ENCODE peak calls at places on chromosomes 7 and 10, in seven cellular contexts. I is ovary; Q is hepatocyte; W is CD8-positive, alpha-beta memory T cell; L is naive thymus-derived CD4-positive, alpha-beta T cell; T is spleen; U is psoas muscle. G is an unnamed sample. For H3K4me1 and H3K27me3, the result is how much of the 10 kb centered on the place peaks cover.

GRCh38 chr7:126803060-126803665 is 449.6 kb downstream of the GRM8 start:
- DNase-seq in Q (peak), L (peak), W (peak), U (no peak), T (no peak), I (no peak), G (no peak)

GRCh38 chr10:102975483-102976057 is 57.5 kb downstream of the CNNM2 start:
- DNase-seq in Q (no peak), I (no peak), T (no peak), L (no peak), U (no peak), W (no peak), G (no peak)

GRCh38 chr10:45439365-45439764 is 65.3 kb downstream of the ALOX5 start:
- DNase-seq in U (no peak), L (no peak), Q (no peak), I (no peak), T (no peak), W (no peak), G (no peak)

GRCh38 chr7:144468990-144469732 is 65.7 kb upstream of the NOBOX start:
- DNase-seq in Q (peak), U (no peak), I (no peak), T (no peak), L (no peak), W (no peak), G (no peak)

GRCh38 chr10:101429423-101429822 is 75.5 kb downstream of the BTRC start:
- DNase-seq in W (no peak), I (no peak), U (no peak), L (no peak), Q (no peak), T (no peak), G (no peak)

GRCh38 chr7:133564484-133564883 is 311.6 kb downstream of the EXOC4 start:
- DNase-seq in T (no peak), W (no peak), Q (no peak), U (no peak), L (no peak), I (no peak), G (no peak)

GRCh38 chr10:1204434-1205326 is 148.5 kb downstream of the WDR37 start:
- DNase-seq in U (no peak), I (no peak), W (no peak), Q (no peak), T (no peak), L (no peak), G (no peak)

GRCh38 chr7:142383826-142384507 is 126.1 kb upstream of the PRSS58 start:
- DNase-seq in W (no peak), I (no peak), Q (no peak), U (no peak), L (peak), T (no peak), G (no peak)

GRCh38 chr7:40879941-40880558 is 745.2 kb downstream of the SUGCT start:
- DNase-seq in W (no peak), L (no peak), U (no peak), Q (no peak), T (no peak), I (no peak), G (no peak)

GRCh38 chr10:43261578-43261965 is 5.3 kb downstream of the RASGEF1A start:
- DNase-seq in I (no peak), U (no peak), Q (peak), T (peak), W (no peak), L (no peak), G (no peak)

GRCh38 chr10:132878091-132878729 is 64.2 kb downstream of the CFAP46 start:
- DNase-seq in Q (no peak), W (no peak), L (no peak), T (peak), I (peak), U (no peak), G (peak)

GRCh38 chr7:34759477-34760125 is 101.6 kb downstream of the NPSR1 start:
- DNase-seq in Q (peak), W (no peak), U (no peak), I (no peak), T (no peak), L (no peak), G (no peak)

GRCh38 chr10:18659784-18660561 is 742 bp downstream of the ARL5B start:
- DNase-seq in T (no peak), Q (peak), W (no peak), U (no peak), I (no peak), L (no peak), G (no peak)

GRCh38 chr10:104120903-104121484 is 977 bp upstream of the SFR1 start:
- DNase-seq in W (peak), I (peak), Q (peak), T (peak), L (peak), U (peak), G (peak)

GRCh38 chr10:85643839-85644525 is 722.6 kb downstream of the GRID1 start:
- DNase-seq in L (no peak), Q (peak), W (no peak), U (no peak), I (no peak), T (no peak), G (no peak)

GRCh38 chr7:134741901-134742635 is 37.4 kb upstream of the CALD1 start:
- DNase-seq in U (peak), Q (no peak), T (no peak), L (no peak), I (peak), W (no peak), G (no peak)

GRCh38 chr10:86262671-86263165 is 103.9 kb downstream of the GRID1 start:
- DNase-seq in W (no peak), I (no peak), Q (no peak), U (no peak), L (no peak), T (no peak), G (no peak)

GRCh38 chr10:133208466-133208865 is 21.6 kb upstream of the UTF1 start:
- DNase-seq in Q (no peak), W (no peak), I (no peak), T (no peak), U (no peak), L (no peak), G (no peak)

GRCh38 chr7:135169141-135169935 is 1.2 kb downstream of the CYREN start:
- DNase-seq in I (peak), U (peak), Q (peak), T (peak), L (peak), W (peak), G (peak)

GRCh38 chr10:104330168-104331117 is 7.8 kb downstream of the ITPRIP start:
- DNase-seq in U (peak), W (no peak), L (no peak), T (peak), I (peak), Q (peak), G (no peak)

GRCh38 chr7:93574646-93575554 is at the start of gene CALCR:
- DNase-seq in I (no peak), W (no peak), L (no peak), U (no peak), Q (peak), T (no peak), G (no peak)

GRCh38 chr10:91592282-91593020 is 40.4 kb downstream of the PPP1R3C start:
- DNase-seq in I (no peak), Q (no peak), T (no peak), L (no peak), W (no peak), U (no peak), G (no peak)

GRCh38 chr7:150378853-150379589 is at the start of gene ZNF775:
- DNase-seq in Q (peak), U (peak), I (peak), T (peak), L (peak), W (peak), G (peak)

GRCh38 chr7:156998988-156999610 is 11.4 kb downstream of the MNX1 start:
- DNase-seq in W (no peak), Q (no peak), I (no peak), U (no peak), T (no peak), L (no peak), G (no peak)

GRCh38 chr10:97459111-97459510 is 13.1 kb downstream of the ZDHHC16 start:
- DNase-seq in I (no peak), W (no peak), L (no peak), U (no peak), Q (no peak), T (no peak), G (no peak)

GRCh38 chr10:24974978-24975377 is 22.6 kb upstream of the PRTFDC1 start:
- DNase-seq in U (peak), T (no peak), L (no peak), W (no peak), I (peak), Q (peak), G (no peak)

GRCh38 chr7:27433581-27433980 is 191.0 kb downstream of the EVX1 start:
- DNase-seq in Q (no peak), U (no peak), L (no peak), I (no peak), W (no peak), T (no peak), G (no peak)

GRCh38 chr10:97549587-97550322 is 22.8 kb upstream of the ANKRD2 start:
- DNase-seq in L (no peak), I (peak), U (peak), T (peak), Q (peak), W (no peak), G (no peak)

GRCh38 chr10:124243702-124244121 is 150.3 kb upstream of the CHST15 start:
- DNase-seq in L (no peak), T (no peak), Q (no peak), U (no peak), I (no peak), W (no peak), G (no peak)

GRCh38 chr7:36784991-36785940 is 61.0 kb upstream of the AOAH start:
- DNase-seq in Q (no peak), L (peak), I (no peak), U (peak), W (peak), T (peak), G (no peak)

DNA sequence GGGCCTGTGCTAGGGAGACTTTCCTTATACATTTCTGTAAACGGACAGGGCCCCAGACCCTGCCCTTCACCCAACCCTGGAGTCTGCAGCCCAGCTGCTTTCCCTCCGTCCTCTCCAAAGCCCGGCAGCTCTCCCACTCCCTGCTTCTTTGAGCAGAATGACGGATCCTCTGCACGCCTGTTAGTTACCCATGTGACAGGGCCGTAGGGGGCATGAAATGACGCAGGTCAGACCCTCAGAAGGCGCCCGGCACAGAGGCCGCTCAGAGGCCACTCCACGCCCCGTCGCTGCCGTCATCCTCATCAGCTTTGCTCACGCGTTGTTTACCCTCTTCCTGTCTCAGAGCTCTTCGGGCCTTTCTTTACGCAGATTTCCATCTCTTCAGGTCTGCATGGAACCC is 60.2 kb upstream of the MKRN1 start:
- DNase-seq in U (no peak), Q (no peak), W (no peak), L (no peak), I (no peak), T (peak), G (no peak)
- H3K4me1 ChIP-seq in U (under half), Q (under half), W (under half), L (under half), I (under half), T (under half), G (under half)

DNA sequence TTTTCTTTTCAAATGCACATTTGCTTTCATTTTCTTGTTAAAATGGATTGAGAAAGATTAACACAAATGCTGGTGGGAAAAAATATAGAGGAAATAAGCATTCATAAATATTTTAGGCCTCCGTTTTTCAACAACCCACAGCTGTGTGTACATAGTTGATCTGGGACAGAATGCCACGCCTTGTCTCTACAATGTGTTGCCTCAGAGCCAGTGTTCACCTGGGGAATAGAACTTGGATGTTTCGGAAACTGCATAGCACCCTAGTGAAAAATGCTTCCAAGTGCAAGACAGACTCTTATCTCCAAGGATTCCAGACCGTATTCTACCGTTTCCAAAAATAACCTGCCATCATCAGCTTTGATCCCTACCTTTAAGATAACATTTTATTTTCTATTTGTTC is 260.9 kb downstream of the SDK1 start:
- DNase-seq in I (no peak), W (no peak), T (no peak), L (no peak), Q (peak), U (no peak), G (no peak)
- H3K27ac ChIP-seq in I (no peak), W (no peak), T (no peak), L (no peak), Q (peak), U (no peak), G (no peak)

GRCh38 chr7:1604383-1604782 is 34.6 kb upstream of the PSMG3 start:
- DNase-seq in U (no peak), I (no peak), L (no peak), T (no peak), W (no peak), Q (no peak), G (no peak)
- H3K27me3 ChIP-seq in U (under half), I (under half), L (under half), T (under half), W (under half), Q (under half), G (under half)

GRCh38 chr10:118729200-118729599 is 25.6 kb downstream of the CACUL1 start:
- DNase-seq in T (no peak), W (no peak), I (no peak), Q (no peak), U (no peak), L (no peak), G (no peak)
- H3K4me1 ChIP-seq in T (half or more), W (half or more), I (under half), Q (under half), U (half or more), L (under half), G (under half)

GRCh38 chr10:78260141-78260540 is 226.5 kb downstream of the RPS24 start:
- DNase-seq in I (no peak), T (peak), L (no peak), Q (peak), W (no peak), U (no peak), G (no peak)
- H3K27ac ChIP-seq in I (no peak), T (peak), L (no peak), Q (peak), W (no peak), U (no peak), G (no peak)

DNA sequence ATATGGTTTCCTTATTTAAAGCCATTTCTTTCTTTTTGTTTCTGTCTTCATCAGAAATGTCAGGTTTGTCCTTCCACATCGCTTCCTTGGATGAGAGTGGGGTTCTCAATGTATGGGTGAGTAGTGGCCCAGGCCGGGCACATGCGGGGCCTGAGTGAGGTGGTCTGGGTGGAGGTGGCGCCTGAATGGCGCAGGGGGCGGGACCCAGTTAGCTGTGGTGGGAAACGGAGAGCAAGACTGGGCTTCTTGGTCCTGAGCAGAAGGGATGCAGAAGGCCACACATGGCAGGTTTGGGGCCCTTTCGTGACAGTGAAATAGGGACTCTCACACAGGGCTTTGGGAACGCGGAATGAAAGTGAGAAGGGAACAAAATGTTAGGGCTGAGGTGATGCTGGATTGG is 70.0 kb downstream of the DYNC2I1 start:
- DNase-seq in L (no peak), I (no peak), Q (no peak), U (no peak), T (no peak), W (no peak), G (no peak)
- H3K27me3 ChIP-seq in L (under half), I (under half), Q (under half), U (under half), T (under half), W (under half), G (under half)

GRCh38 chr7:137962491-137962874 is 39.4 kb downstream of the CREB3L2 start:
- DNase-seq in T (no peak), L (no peak), W (no peak), I (no peak), Q (no peak), U (no peak), G (no peak)
- H3K4me1 ChIP-seq in T (under half), L (under half), W (under half), I (under half), Q (under half), U (under half), G (under half)

GRCh38 chr10:63455507-63455906 is 10.3 kb downstream of the JMJD1C start:
- DNase-seq in L (no peak), U (no peak), Q (no peak), T (no peak), W (no peak), I (no peak), G (no peak)

GRCh38 chr10:63457576-63457975 is 8.2 kb downstream of the JMJD1C start:
- DNase-seq in I (no peak), T (no peak), U (no peak), Q (no peak), L (no peak), W (no peak), G (no peak)

GRCh38 chr10:63446716-63447440 is 18.9 kb downstream of the JMJD1C start:
- DNase-seq in L (no peak), U (no peak), Q (no peak), T (no peak), W (no peak), I (no peak), G (no peak)

GRCh38 chr10:63456437-63457210 is 9.2 kb downstream of the JMJD1C start:
- DNase-seq in W (no peak), T (no peak), Q (no peak), U (no peak), L (no peak), I (no peak), G (no peak)

GRCh38 chr10:63452524-63452923 is 13.3 kb downstream of the JMJD1C start:
- DNase-seq in Q (no peak), T (no peak), L (no peak), U (no peak), I (no peak), W (no peak), G (no peak)
- H3K27ac ChIP-seq in Q (no peak), T (no peak), L (no peak), U (no peak), I (no peak), W (no peak), G (no peak)

G was measured in aorta.